ENCODE peak calls at places on chromosomes 13 and 19, in six cellular contexts. One of them, this sample, is unnamed. For H3K9me3, the result is how much of the 10 kb centered on the place peaks cover.

GRCh38 chr19:1910169-1910568 is 5.0 kb downstream of the ADAT3 start:
- DNase-seq in CD4-positive, alpha-beta T cell: no peak
- DNase-seq in psoas muscle: no peak
- DNase-seq in GM23248: peak
- DNase-seq in lower lobe of right lung: peak
- DNase-seq in CD8-positive, alpha-beta memory T cell: no peak
- DNase-seq in this sample: no peak

GRCh38 chr19:50759886-50760285 is 10.4 kb upstream of the GPR32 start:
- DNase-seq in CD4-positive, alpha-beta T cell: no peak
- DNase-seq in psoas muscle: no peak
- DNase-seq in GM23248: peak
- DNase-seq in lower lobe of right lung: no peak
- DNase-seq in CD8-positive, alpha-beta memory T cell: no peak
- DNase-seq in this sample: no peak

GRCh38 chr19:7720351-7720750 is 11.6 kb downstream of the CLEC4G start:
- DNase-seq in CD4-positive, alpha-beta T cell: no peak
- DNase-seq in psoas muscle: no peak
- DNase-seq in GM23248: no peak
- DNase-seq in lower lobe of right lung: no peak
- DNase-seq in CD8-positive, alpha-beta memory T cell: no peak
- DNase-seq in this sample: no peak

GRCh38 chr19:57560049-57560491 is 407 bp upstream of the ZNF550 start:
- DNase-seq in CD4-positive, alpha-beta T cell: no peak
- DNase-seq in psoas muscle: peak
- DNase-seq in GM23248: peak
- DNase-seq in lower lobe of right lung: peak
- DNase-seq in CD8-positive, alpha-beta memory T cell: no peak
- DNase-seq in this sample: no peak

GRCh38 chr19:13398780-13399726 is 107.2 kb downstream of the CACNA1A start:
- DNase-seq in CD4-positive, alpha-beta T cell: no peak
- DNase-seq in psoas muscle: no peak
- DNase-seq in GM23248: peak
- DNase-seq in lower lobe of right lung: no peak
- DNase-seq in CD8-positive, alpha-beta memory T cell: no peak
- DNase-seq in this sample: no peak

GRCh38 chr19:4922530-4923378 is 13.5 kb downstream of the UHRF1 start:
- DNase-seq in CD4-positive, alpha-beta T cell: no peak
- DNase-seq in psoas muscle: no peak
- DNase-seq in GM23248: no peak
- DNase-seq in lower lobe of right lung: peak
- DNase-seq in CD8-positive, alpha-beta memory T cell: no peak
- DNase-seq in this sample: no peak

GRCh38 chr19:55423225-55423967 is 15.8 kb upstream of the UBE2S start:
- DNase-seq in CD4-positive, alpha-beta T cell: no peak
- DNase-seq in psoas muscle: peak
- DNase-seq in GM23248: no peak
- DNase-seq in lower lobe of right lung: no peak
- DNase-seq in CD8-positive, alpha-beta memory T cell: no peak
- DNase-seq in this sample: no peak

GRCh38 chr19:54255105-54255775 is 1.8 kb downstream of the LILRB5 start:
- DNase-seq in CD4-positive, alpha-beta T cell: no peak
- DNase-seq in psoas muscle: no peak
- DNase-seq in GM23248: no peak
- DNase-seq in lower lobe of right lung: no peak
- DNase-seq in CD8-positive, alpha-beta memory T cell: no peak
- DNase-seq in this sample: no peak

GRCh38 chr19:8256276-8257051 is 47.3 kb downstream of the CERS4 start:
- DNase-seq in CD4-positive, alpha-beta T cell: no peak
- DNase-seq in psoas muscle: peak
- DNase-seq in GM23248: no peak
- DNase-seq in lower lobe of right lung: no peak
- DNase-seq in CD8-positive, alpha-beta memory T cell: no peak
- DNase-seq in this sample: no peak

GRCh38 chr19:30555075-30555787 is 183.0 kb downstream of the ZNF536 start:
- DNase-seq in CD4-positive, alpha-beta T cell: no peak
- DNase-seq in psoas muscle: no peak
- DNase-seq in GM23248: no peak
- DNase-seq in lower lobe of right lung: no peak
- DNase-seq in CD8-positive, alpha-beta memory T cell: no peak
- DNase-seq in this sample: no peak

GRCh38 chr13:114065141-114065925 is 67.1 kb downstream of the RASA3 start:
- DNase-seq in CD4-positive, alpha-beta T cell: peak
- DNase-seq in psoas muscle: peak
- DNase-seq in GM23248: peak
- DNase-seq in lower lobe of right lung: peak
- DNase-seq in CD8-positive, alpha-beta memory T cell: peak
- DNase-seq in this sample: no peak

GRCh38 chr13:113803409-113804016 is 44.5 kb downstream of the TMEM255B start:
- DNase-seq in CD4-positive, alpha-beta T cell: no peak
- DNase-seq in psoas muscle: peak
- DNase-seq in GM23248: no peak
- DNase-seq in lower lobe of right lung: no peak
- DNase-seq in CD8-positive, alpha-beta memory T cell: peak
- DNase-seq in this sample: no peak

GRCh38 chr13:24217601-24218281 is 57.2 kb downstream of the SPATA13 start:
- DNase-seq in CD4-positive, alpha-beta T cell: no peak
- DNase-seq in psoas muscle: no peak
- DNase-seq in GM23248: peak
- DNase-seq in lower lobe of right lung: no peak
- DNase-seq in CD8-positive, alpha-beta memory T cell: no peak
- DNase-seq in this sample: no peak

GRCh38 chr19:2758601-2759313 is 18.9 kb upstream of the SLC39A3 start:
- DNase-seq in CD4-positive, alpha-beta T cell: no peak
- DNase-seq in psoas muscle: no peak
- DNase-seq in GM23248: no peak
- DNase-seq in lower lobe of right lung: no peak
- DNase-seq in CD8-positive, alpha-beta memory T cell: no peak
- DNase-seq in this sample: no peak

GRCh38 chr19:58228584-58229254 is at the start of gene ZNF544:
- DNase-seq in CD4-positive, alpha-beta T cell: no peak
- DNase-seq in psoas muscle: peak
- DNase-seq in GM23248: peak
- DNase-seq in lower lobe of right lung: peak
- DNase-seq in CD8-positive, alpha-beta memory T cell: peak
- DNase-seq in this sample: no peak

GRCh38 chr13:74306496-74306895 is 172.3 kb upstream of the KLF12 start:
- DNase-seq in CD4-positive, alpha-beta T cell: no peak
- DNase-seq in psoas muscle: no peak
- DNase-seq in GM23248: peak
- DNase-seq in lower lobe of right lung: no peak
- DNase-seq in CD8-positive, alpha-beta memory T cell: no peak
- DNase-seq in this sample: no peak

GRCh38 chr13:81987159-81987558 is 1646.2 kb upstream of the SPRY2 start:
- DNase-seq in CD4-positive, alpha-beta T cell: no peak
- DNase-seq in psoas muscle: no peak
- DNase-seq in GM23248: no peak
- DNase-seq in lower lobe of right lung: no peak
- DNase-seq in CD8-positive, alpha-beta memory T cell: no peak
- DNase-seq in this sample: no peak

GRCh38 chr19:58514564-58515020 is 2.8 kb upstream of the SLC27A5 start:
- DNase-seq in CD4-positive, alpha-beta T cell: no peak
- DNase-seq in psoas muscle: no peak
- DNase-seq in GM23248: no peak
- DNase-seq in lower lobe of right lung: no peak
- DNase-seq in CD8-positive, alpha-beta memory T cell: no peak
- DNase-seq in this sample: no peak

GRCh38 chr13:111789420-111789819 is 277.5 kb upstream of the SOX1 start:
- DNase-seq in CD4-positive, alpha-beta T cell: no peak
- DNase-seq in psoas muscle: no peak
- DNase-seq in GM23248: no peak
- DNase-seq in lower lobe of right lung: peak
- DNase-seq in CD8-positive, alpha-beta memory T cell: peak
- DNase-seq in this sample: no peak

GRCh38 chr19:13302521-13303270 is 152.5 kb downstream of the IER2 start:
- DNase-seq in CD4-positive, alpha-beta T cell: no peak
- DNase-seq in psoas muscle: no peak
- DNase-seq in GM23248: peak
- DNase-seq in lower lobe of right lung: no peak
- DNase-seq in CD8-positive, alpha-beta memory T cell: no peak
- DNase-seq in this sample: no peak

GRCh38 chr19:53659292-53659691 is 27.5 kb downstream of the DPRX start:
- DNase-seq in CD4-positive, alpha-beta T cell: no peak
- DNase-seq in psoas muscle: no peak
- DNase-seq in GM23248: peak
- DNase-seq in lower lobe of right lung: no peak
- DNase-seq in CD8-positive, alpha-beta memory T cell: no peak
- DNase-seq in this sample: peak

DNA sequence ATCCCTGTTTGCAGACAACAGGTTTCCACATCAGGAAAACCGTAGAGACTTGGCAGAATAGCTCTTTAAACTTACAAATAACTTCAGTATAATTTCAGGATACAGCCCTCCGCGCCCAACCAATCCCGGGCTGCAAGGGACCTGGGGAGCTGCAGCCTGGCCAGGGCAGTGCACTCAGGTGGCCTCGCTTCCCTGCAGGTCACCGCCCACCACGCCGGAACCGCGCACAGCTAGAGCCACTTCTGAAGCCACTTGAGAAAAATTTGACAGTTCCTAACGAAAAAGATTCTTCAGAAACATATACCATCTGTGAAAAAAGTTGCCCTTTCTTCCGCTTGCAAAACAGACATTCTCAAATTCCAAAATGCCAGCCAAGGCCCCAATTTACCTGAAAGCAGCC is 11.1 kb downstream of the ZNF91 start:
- DNase-seq in CD4-positive, alpha-beta T cell: no peak
- DNase-seq in psoas muscle: no peak
- DNase-seq in GM23248: no peak
- DNase-seq in lower lobe of right lung: no peak
- DNase-seq in CD8-positive, alpha-beta memory T cell: no peak
- DNase-seq in this sample: no peak
- H3K9me3 ChIP-seq in CD4-positive, alpha-beta T cell: half or more
- H3K9me3 ChIP-seq in psoas muscle: half or more
- H3K9me3 ChIP-seq in GM23248: under half
- H3K9me3 ChIP-seq in lower lobe of right lung: half or more
- H3K9me3 ChIP-seq in CD8-positive, alpha-beta memory T cell: under half
- H3K9me3 ChIP-seq in this sample: under half

GRCh38 chr19:48385461-48386087 is 5.8 kb downstream of the KDELR1 start:
- DNase-seq in CD4-positive, alpha-beta T cell: no peak
- DNase-seq in psoas muscle: no peak
- DNase-seq in GM23248: no peak
- DNase-seq in lower lobe of right lung: no peak
- DNase-seq in CD8-positive, alpha-beta memory T cell: no peak
- DNase-seq in this sample: no peak

GRCh38 chr19:48386981-48387380 is 4.4 kb downstream of the KDELR1 start:
- DNase-seq in CD4-positive, alpha-beta T cell: no peak
- DNase-seq in psoas muscle: no peak
- DNase-seq in GM23248: no peak
- DNase-seq in lower lobe of right lung: no peak
- DNase-seq in CD8-positive, alpha-beta memory T cell: no peak
- DNase-seq in this sample: no peak

GRCh38 chr19:48379058-48379457 is 12.3 kb downstream of the KDELR1 start:
- DNase-seq in CD4-positive, alpha-beta T cell: no peak
- DNase-seq in psoas muscle: no peak
- DNase-seq in GM23248: no peak
- DNase-seq in lower lobe of right lung: no peak
- DNase-seq in CD8-positive, alpha-beta memory T cell: no peak
- DNase-seq in this sample: no peak

GRCh38 chr19:48378194-48378570 is 13.2 kb downstream of the KDELR1 start:
- DNase-seq in CD4-positive, alpha-beta T cell: no peak
- DNase-seq in psoas muscle: no peak
- DNase-seq in GM23248: no peak
- DNase-seq in lower lobe of right lung: no peak
- DNase-seq in CD8-positive, alpha-beta memory T cell: no peak
- DNase-seq in this sample: no peak

GRCh38 chr19:48381178-48381950 is 10.0 kb downstream of the KDELR1 start:
- DNase-seq in CD4-positive, alpha-beta T cell: no peak
- DNase-seq in psoas muscle: no peak
- DNase-seq in GM23248: no peak
- DNase-seq in lower lobe of right lung: no peak
- DNase-seq in CD8-positive, alpha-beta memory T cell: no peak
- DNase-seq in this sample: no peak
- H3K9me3 ChIP-seq in CD4-positive, alpha-beta T cell: under half
- H3K9me3 ChIP-seq in psoas muscle: under half
- H3K9me3 ChIP-seq in GM23248: under half
- H3K9me3 ChIP-seq in lower lobe of right lung: under half
- H3K9me3 ChIP-seq in CD8-positive, alpha-beta memory T cell: under half
- H3K9me3 ChIP-seq in this sample: under half

GRCh38 chr13:109974354-109974753 is 188.0 kb upstream of the IRS2 start:
- DNase-seq in CD4-positive, alpha-beta T cell: no peak
- DNase-seq in psoas muscle: no peak
- DNase-seq in GM23248: peak
- DNase-seq in lower lobe of right lung: no peak
- DNase-seq in CD8-positive, alpha-beta memory T cell: no peak
- DNase-seq in this sample: no peak

GRCh38 chr13:109971745-109972090 is 185.3 kb upstream of the IRS2 start:
- DNase-seq in CD4-positive, alpha-beta T cell: no peak
- DNase-seq in psoas muscle: no peak
- DNase-seq in GM23248: no peak
- DNase-seq in lower lobe of right lung: no peak
- DNase-seq in CD8-positive, alpha-beta memory T cell: no peak
- DNase-seq in this sample: no peak

GRCh38 chr13:109968876-109969577 is 182.6 kb upstream of the IRS2 start:
- DNase-seq in CD4-positive, alpha-beta T cell: no peak
- DNase-seq in psoas muscle: peak
- DNase-seq in GM23248: peak
- DNase-seq in lower lobe of right lung: no peak
- DNase-seq in CD8-positive, alpha-beta memory T cell: no peak
- DNase-seq in this sample: no peak

GRCh38 chr13:109973279-109973678 is 186.9 kb upstream of the IRS2 start:
- DNase-seq in CD4-positive, alpha-beta T cell: no peak
- DNase-seq in psoas muscle: no peak
- DNase-seq in GM23248: no peak
- DNase-seq in lower lobe of right lung: no peak
- DNase-seq in CD8-positive, alpha-beta memory T cell: no peak
- DNase-seq in this sample: no peak

GRCh38 chr13:109971006-109971744 is 184.8 kb upstream of the IRS2 start:
- DNase-seq in CD4-positive, alpha-beta T cell: no peak
- DNase-seq in psoas muscle: no peak
- DNase-seq in GM23248: peak
- DNase-seq in lower lobe of right lung: no peak
- DNase-seq in CD8-positive, alpha-beta memory T cell: no peak
- DNase-seq in this sample: no peak
- H3K9me3 ChIP-seq in CD4-positive, alpha-beta T cell: under half
- H3K9me3 ChIP-seq in psoas muscle: under half
- H3K9me3 ChIP-seq in GM23248: under half
- H3K9me3 ChIP-seq in lower lobe of right lung: under half
- H3K9me3 ChIP-seq in CD8-positive, alpha-beta memory T cell: under half
- H3K9me3 ChIP-seq in this sample: under half

GRCh38 chr19:56423985-56424353 is 19.8 kb downstream of the ZNF583 start:
- DNase-seq in CD4-positive, alpha-beta T cell: no peak
- DNase-seq in psoas muscle: no peak
- DNase-seq in GM23248: no peak
- DNase-seq in lower lobe of right lung: no peak
- DNase-seq in CD8-positive, alpha-beta memory T cell: no peak
- DNase-seq in this sample: no peak
- H3K9me3 ChIP-seq in CD4-positive, alpha-beta T cell: half or more
- H3K9me3 ChIP-seq in psoas muscle: half or more
- H3K9me3 ChIP-seq in GM23248: under half
- H3K9me3 ChIP-seq in lower lobe of right lung: half or more
- H3K9me3 ChIP-seq in CD8-positive, alpha-beta memory T cell: half or more
- H3K9me3 ChIP-seq in this sample: under half

This sample was measured in iPS DF 6.9.